ENCODE peak calls at places on chromosome 2, in five cellular contexts. G, B, I, M and L are unnamed samples.

GRCh38 chr2:176490061-176490861 is 221.0 kb downstream of the MTX2 start:
- DNase-seq in M (no peak), B (no peak), I (no peak), G (no peak), L (no peak)

GRCh38 chr2:17479875-17480274 is 38.4 kb downstream of the RAD51AP2 start:
- DNase-seq in G (no peak), I (peak; percentile 10), M (no peak), B (no peak), L (peak; percentile 56)

GRCh38 chr2:34104601-34105000 is 505.5 kb upstream of the FAM98A start:
- DNase-seq in G (peak; percentile 75), M (no peak), I (no peak), B (no peak), L (peak; percentile 80)

GRCh38 chr2:183564726-183565125 is 440.5 kb downstream of the NUP35 start:
- DNase-seq in B (no peak), I (no peak), M (no peak), G (no peak), L (no peak)

GRCh38 chr2:14866953-14867352 is 234.4 kb downstream of the LRATD1 start:
- DNase-seq in G (no peak), B (no peak), M (no peak), I (no peak), L (no peak)

GRCh38 chr2:120313695-120314615 is 32.0 kb upstream of the INHBB start:
- DNase-seq in I (no peak), M (peak; percentile 47), G (no peak), B (no peak), L (no peak)

GRCh38 chr2:181585732-181586131 is 71.2 kb downstream of the CERKL start:
- DNase-seq in I (no peak), M (no peak), G (peak; percentile 32), B (no peak), L (no peak)

GRCh38 chr2:147198651-147199171 is 646.1 kb upstream of the ACVR2A start:
- DNase-seq in M (no peak), G (no peak), B (no peak), I (no peak), L (no peak)

GRCh38 chr2:86368181-86368824 is 30.9 kb upstream of the REEP1 start:
- DNase-seq in I (peak; percentile 59), G (peak; percentile 33), M (peak; percentile 48), B (peak; percentile 66), L (no peak)

GRCh38 chr2:41716497-41716896 is 331.3 kb upstream of the PKDCC start:
- DNase-seq in B (no peak), G (no peak), M (no peak), I (no peak), L (no peak)

GRCh38 chr2:234267534-234267933 is 217.0 kb downstream of the SPP2 start:
- DNase-seq in I (no peak), G (no peak), M (no peak), B (no peak), L (no peak)

GRCh38 chr2:71852141-71852711 is 295.4 kb downstream of the CYP26B1 start:
- DNase-seq in G (no peak), I (no peak), B (no peak), M (no peak), L (no peak)

GRCh38 chr2:219997341-219997851 is 370.0 kb downstream of the SLC4A3 start:
- DNase-seq in I (no peak), B (no peak), M (peak; percentile 87), G (peak; percentile 91), L (peak; percentile 20)

GRCh38 chr2:78977661-78978145 is 47.8 kb upstream of the REG3G start:
- DNase-seq in I (no peak), B (no peak), G (no peak), M (no peak), L (no peak)

GRCh38 chr2:172282944-172283343 is 144.4 kb upstream of the ITGA6 start:
- DNase-seq in M (no peak), I (peak; percentile 80), B (peak; percentile 64), G (no peak), L (no peak)

GRCh38 chr2:232348936-232349335 is 29.6 kb upstream of the ALPP start:
- DNase-seq in G (peak; percentile 35), B (no peak), M (no peak), I (no peak), L (no peak)

GRCh38 chr2:190340369-190340768 is 3.0 kb upstream of the INPP1 start:
- DNase-seq in B (no peak), G (peak; percentile 21), M (no peak), I (no peak), L (no peak)

GRCh38 chr2:159249955-159250723 is 36.4 kb downstream of the WDSUB1 start:
- DNase-seq in B (peak; percentile 57), I (peak; percentile 88), M (peak; percentile 74), G (peak; percentile 91), L (peak; percentile 75)